ENCODE peak calls at places on chromosomes 4 and X, in four cellular contexts. K is psoas muscle, O is ovary, S is colonic mucosa. V is an unnamed sample.

GRCh38 chrX:38595801-38596200 is 34.5 kb downstream of the TSPAN7 start:
- DNase-seq in K (no peak), S (no peak), O (no peak), V (no peak)

GRCh38 chrX:43676960-43677582 is 21.0 kb downstream of the MAOA start:
- DNase-seq in S (no peak), K (no peak), O (no peak), V (no peak)

GRCh38 chrX:40207626-40208025 is 109.9 kb upstream of the BCOR start:
- DNase-seq in O (no peak), K (no peak), S (no peak), V (peak; percentile 1)

GRCh38 chrX:115547448-115547847 is 13.5 kb upstream of the PLS3 start:
- DNase-seq in S (no peak), K (no peak), O (no peak), V (no peak)

GRCh38 chr4:163331629-163332360 is 601 bp downstream of the NPY1R start:
- DNase-seq in S (no peak), K (peak; percentile 15), O (peak; percentile 21), V (peak; percentile 1)

GRCh38 chr4:119510750-119511149 is 117.9 kb downstream of the PDE5A start:
- DNase-seq in O (no peak), K (no peak), S (no peak), V (no peak)

GRCh38 chr4:8472689-8473197 is 32.2 kb downstream of the TRMT44 start:
- DNase-seq in K (no peak), S (no peak), O (peak; percentile 77), V (no peak)

GRCh38 chr4:26717332-26717731 is 133.4 kb downstream of the TBC1D19 start:
- DNase-seq in K (no peak), S (no peak), O (no peak), V (no peak)

GRCh38 chr4:155678011-155678410 is 11.4 kb downstream of the GUCY1A1 start:
- DNase-seq in O (no peak), S (no peak), K (no peak), V (no peak)

GRCh38 chr4:155673453-155673979 is 6.9 kb downstream of the GUCY1A1 start:
- DNase-seq in S (no peak), O (no peak), K (no peak), V (no peak)

GRCh38 chr4:155674669-155675071 is 8.0 kb downstream of the GUCY1A1 start:
- DNase-seq in K (no peak), S (no peak), O (no peak), V (no peak)

GRCh38 chr4:155676430-155676825 is 9.8 kb downstream of the GUCY1A1 start:
- DNase-seq in K (no peak), S (no peak), O (no peak), V (no peak)

DNA sequence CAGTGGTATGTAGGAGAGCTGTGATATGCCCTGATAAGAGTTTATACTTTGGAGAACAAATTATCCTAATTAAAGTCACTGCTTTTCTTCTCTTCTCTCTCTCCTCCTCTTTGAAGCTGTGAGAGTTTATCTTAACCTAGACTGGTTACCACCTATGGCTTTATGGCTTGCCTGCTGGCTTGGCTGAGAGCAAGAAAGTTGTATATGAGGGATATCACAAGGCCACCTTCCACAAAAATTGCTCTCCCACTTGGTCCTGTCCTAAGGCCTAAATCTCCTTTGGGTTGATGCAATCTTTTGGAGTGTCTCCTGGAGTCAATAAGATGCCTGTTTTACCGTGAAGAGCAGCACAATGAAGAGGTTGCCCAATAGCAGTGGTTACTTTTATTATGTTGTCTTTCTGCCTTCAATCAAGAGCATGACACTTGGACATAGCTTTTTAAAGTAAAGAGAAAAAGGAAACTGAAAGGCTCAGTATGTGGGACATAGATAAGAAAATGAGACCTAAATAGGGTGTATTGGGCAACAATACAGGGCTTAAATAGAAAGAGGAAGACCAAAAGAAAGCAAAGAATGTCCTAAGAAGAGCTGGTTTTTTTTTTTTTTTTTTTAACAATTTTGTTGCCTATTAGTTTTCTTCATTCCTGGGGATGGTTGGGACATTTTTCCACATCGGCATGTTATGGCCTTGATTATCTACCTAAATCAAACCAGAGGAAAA is 9.2 kb downstream of the GUCY1A1 start:
- DNase-seq in O (no peak), K (no peak), S (no peak), V (peak; percentile 10)
- H3K4me1 ChIP-seq in O (no peaks in the 10 kb centered on the region), K (no peaks in the 10 kb centered on the region), S (no peaks in the 10 kb centered on the region), V (peaks cover 6% of the 10 kb centered on the region)

GRCh38 chrX:96373047-96373355 is 311.6 kb upstream of the DIAPH2 start:
- DNase-seq in O (no peak), K (no peak), S (no peak), V (no peak)

GRCh38 chrX:96372313-96373046 is 312.2 kb upstream of the DIAPH2 start:
- DNase-seq in O (no peak), K (no peak), S (no peak), V (peak; percentile 26)
- H3K4me3 ChIP-seq in O (no peak overlapping the region), K (no peak overlapping the region), S (no peak overlapping the region), V (no peak overlapping the region)

GRCh38 chr4:87209182-87209581 is 11.2 kb downstream of the KLHL8 start:
- DNase-seq in O (no peak), S (no peak), K (no peak), V (no peak)

GRCh38 chr4:87209696-87210095 is 10.7 kb downstream of the KLHL8 start:
- DNase-seq in O (no peak), K (peak; percentile 52), S (no peak), V (no peak)

GRCh38 chr4:87213425-87213824 is 7.0 kb downstream of the KLHL8 start:
- DNase-seq in O (no peak), S (no peak), K (no peak), V (no peak)

GRCh38 chr4:87216469-87216868 is 3.9 kb downstream of the KLHL8 start:
- DNase-seq in K (no peak), S (no peak), O (no peak), V (no peak)

DNA sequence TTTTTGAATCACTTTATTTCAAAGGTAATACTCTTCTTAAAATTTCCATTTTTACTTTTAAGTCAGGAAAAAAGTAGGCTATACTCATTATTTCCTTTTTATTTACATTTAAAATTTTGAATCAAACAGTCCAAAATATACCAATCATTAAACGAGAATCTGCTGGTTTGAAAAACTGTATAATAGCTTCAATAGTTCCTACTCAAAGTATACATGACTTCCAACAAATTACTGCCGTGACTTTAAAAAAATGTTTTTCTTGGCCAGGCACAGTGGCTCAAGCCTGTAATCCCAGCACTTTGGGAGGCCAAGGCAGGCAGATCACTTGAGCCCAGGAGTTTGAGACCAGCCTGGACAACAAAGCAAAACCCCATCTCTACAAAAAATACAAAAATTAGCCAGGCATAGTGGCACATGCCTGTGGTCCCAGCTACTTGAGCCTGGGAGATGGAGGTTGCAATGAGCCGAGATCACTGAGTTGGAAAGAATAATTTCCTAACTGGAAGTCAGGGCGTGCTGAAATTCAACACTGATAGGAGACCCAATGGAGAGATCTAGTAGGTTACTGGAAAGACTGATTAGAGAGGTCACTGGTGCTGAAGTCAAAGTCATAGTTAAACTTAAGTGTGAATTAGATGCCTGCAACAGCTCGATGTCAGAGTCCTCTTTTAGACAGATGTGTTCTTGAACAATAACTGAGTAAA is 9.0 kb downstream of the KLHL8 start:
- DNase-seq in S (no peak), K (no peak), O (no peak), V (no peak)
- H3K4me1 ChIP-seq in S (no peaks in the 10 kb centered on the region), K (peaks cover 47% of the 10 kb centered on the region), O (peaks cover 4% of the 10 kb centered on the region), V (peaks cover 3% of the 10 kb centered on the region)

GRCh38 chrX:124217289-124218251 is 114.9 kb upstream of the TEX13D start:
- DNase-seq in K (no peak), S (no peak), O (no peak), V (peak; percentile 29)
- H3K4me3 ChIP-seq in K (no peak overlapping the region), S (no peak overlapping the region), O (no peak overlapping the region), V (no peak overlapping the region)

DNA sequence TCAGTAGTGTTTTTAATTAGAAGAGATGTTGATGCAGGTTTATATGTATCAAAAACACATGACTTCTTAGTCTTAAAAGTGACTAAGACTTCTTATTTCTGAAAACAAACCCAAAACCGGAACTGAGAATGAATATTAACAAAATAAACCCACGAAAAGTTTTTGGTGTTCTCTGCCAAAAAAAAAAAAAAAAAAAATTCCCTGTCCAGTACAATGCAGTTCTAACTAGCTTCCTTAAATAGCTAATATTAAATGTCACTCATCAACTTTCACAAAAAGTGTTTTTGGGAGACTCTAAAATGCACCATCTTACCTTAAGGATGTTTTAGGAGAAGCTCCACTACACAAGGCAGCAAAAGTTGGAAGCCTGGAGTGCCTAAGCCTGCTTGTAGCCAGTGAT is 2.0 kb downstream of the ANKRD37 start:
- DNase-seq in K (no peak), O (no peak), S (no peak), V (no peak)
- H3K4me1 ChIP-seq in K (peaks cover 15% of the 10 kb centered on the region), O (peaks cover 3% of the 10 kb centered on the region), S (no peaks in the 10 kb centered on the region), V (no peaks in the 10 kb centered on the region)

GRCh38 chr4:4595252-4595651 is 53.4 kb upstream of the STX18 start:
- DNase-seq in O (no peak), S (no peak), K (no peak), V (no peak)
- H3K4me3 ChIP-seq in O (no peak overlapping the region), S (no peak overlapping the region), K (no peak overlapping the region), V (no peak overlapping the region)

V was measured in small intestine.